ENCODE peak calls at places on chromosome X, in eight cellular contexts. I is NCI-H69; D is GM20000; H is activated T-helper 1 cell treated with anti-CD3 and anti-CD28 coated beads, Interleukin-2, amount 50 U/mL, for 16 hours; C is adrenal gland; G is ascending aorta; V is OCI-LY7; P is head of caudate nucleus. O is an unnamed sample.

GRCh38 chrX:49310371-49310770 is 6.9 kb downstream of the GAGE10 start:
- DNase-seq in V (no peak), C (no peak), H (no peak), P (no peak), D (no peak), I (no peak), G (no peak), O (no peak)

GRCh38 chrX:77572322-77572721 is 125.1 kb downstream of the FGF16 start:
- DNase-seq in I (no peak), C (no peak), D (no peak), V (no peak), P (no peak), H (no peak), G (no peak), O (peak; percentile 50)

GRCh38 chrX:123976671-123977316 is 15.3 kb downstream of the STAG2 start:
- DNase-seq in I (peak; percentile 27), V (peak; percentile 9), H (no peak), G (no peak), D (no peak), P (no peak), C (no peak), O (peak; percentile 58)

GRCh38 chrX:134948333-134949241 is 42.2 kb upstream of the SMIM10 start:
- DNase-seq in D (no peak), G (peak; percentile 8), P (no peak), V (no peak), C (peak; percentile 43), H (no peak), I (peak; percentile 11), O (peak; percentile 60)

GRCh38 chrX:1249101-1249887 is 19.3 kb upstream of the CSF2RA start:
- DNase-seq in D (no peak), P (no peak), C (peak; percentile 49), H (peak; percentile 7), G (peak; percentile 76), V (peak; percentile 80), I (no peak), O (no peak)

GRCh38 chrX:1248381-1249061 is 20.1 kb upstream of the CSF2RA start:
- DNase-seq in D (peak; percentile 49), V (no peak), C (no peak), G (no peak), I (no peak), P (no peak), H (no peak), O (no peak)

GRCh38 chrX:6187256-6187655 is 41.4 kb downstream of the NLGN4X start:
- DNase-seq in I (no peak), P (no peak), C (no peak), V (no peak), D (no peak), H (no peak), G (no peak), O (no peak)

GRCh38 chrX:131792789-131793462 is 230.2 kb upstream of the STK26 start:
- DNase-seq in V (peak; percentile 14), I (peak; percentile 92), G (peak; percentile 94), H (peak; percentile 75), P (peak; percentile 93), C (peak; percentile 93), D (no peak), O (peak; percentile 94)

GRCh38 chrX:123422875-123423274 is 238.8 kb downstream of the GRIA3 start:
- DNase-seq in H (no peak), C (peak; percentile 36), I (peak; percentile 57), G (no peak), V (peak; percentile 0), D (no peak), P (peak; percentile 14), O (peak; percentile 59)

GRCh38 chrX:18173494-18174180 is 47.0 kb downstream of the BEND2 start:
- DNase-seq in C (no peak), P (no peak), G (no peak), H (no peak), D (no peak), V (no peak), I (peak; percentile 89), O (no peak)

GRCh38 chrX:13689519-13690211 is 737 bp downstream of the RAB9A start:
- DNase-seq in H (no peak), D (no peak), C (peak; percentile 44), P (no peak), G (no peak), V (peak; percentile 21), I (peak; percentile 15), O (peak; percentile 50)

GRCh38 chrX:1453951-1454785 is 1.5 kb upstream of the ASMTL start:
- DNase-seq in D (peak; percentile 83), G (peak; percentile 91), H (peak; percentile 83), P (peak; percentile 70), V (peak; percentile 91), C (peak; percentile 79), I (no peak), O (peak; percentile 71)

GRCh38 chrX:150329282-150329681 is 33.8 kb upstream of the MAMLD1 start:
- DNase-seq in V (no peak), H (no peak), C (no peak), D (no peak), P (no peak), I (no peak), G (no peak), O (no peak)